ENCODE peak calls at places on chromosomes 13 and 19, in ten cellular contexts. X is GDM1, W is renal cortical epithelial cell, A is T-helper 1 cell, Q is IMR-90, F is SJSA1, M is AG20443, R is NCI-H1105, N is astrocyte of the spinal cord, G is AG09309. I is an unnamed sample.

GRCh38 chr19:17209126-17210036 is 5.8 kb upstream of the USE1 start:
- DNase-seq in X (peak; percentile 59), W (no peak), A (peak; percentile 30), Q (peak; percentile 20), F (peak; percentile 40), M (peak; percentile 63), R (no peak), N (peak; percentile 32), G (no peak), I (peak; percentile 5)

GRCh38 chr13:33971305-33971819 is 153.4 kb downstream of the RFC3 start:
- DNase-seq in X (no peak), W (no peak), A (no peak), Q (no peak), F (no peak), M (no peak), R (no peak), N (no peak), G (no peak), I (no peak)

GRCh38 chr13:33275916-33276315 is 9.6 kb downstream of the STARD13 start:
- DNase-seq in X (no peak), W (no peak), A (no peak), Q (peak; percentile 76), F (no peak), M (peak; percentile 42), R (no peak), N (no peak), G (no peak), I (no peak)

GRCh38 chr13:71801781-71802180 is 65.2 kb downstream of the DACH1 start:
- DNase-seq in X (no peak), W (no peak), A (no peak), Q (no peak), F (no peak), M (no peak), R (peak; percentile 65), N (no peak), G (no peak), I (peak; percentile 60)

GRCh38 chr13:39370554-39370953 is 232.4 kb downstream of the LHFPL6 start:
- DNase-seq in X (no peak), W (no peak), A (no peak), Q (peak; percentile 40), F (no peak), M (peak; percentile 82), R (no peak), N (no peak), G (peak; percentile 56), I (no peak)

GRCh38 chr13:73293902-73294523 is 235.2 kb downstream of the KLF5 start:
- DNase-seq in X (no peak), W (no peak), A (no peak), Q (no peak), F (no peak), M (no peak), R (no peak), N (no peak), G (no peak), I (no peak)

GRCh38 chr13:113533441-113533840 is 42.9 kb upstream of the DCUN1D2 start:
- DNase-seq in X (no peak), W (no peak), A (no peak), Q (peak; percentile 65), F (peak; percentile 70), M (no peak), R (no peak), N (no peak), G (no peak), I (no peak)

GRCh38 chr13:108084840-108085239 is 130.5 kb downstream of the LIG4 start:
- DNase-seq in X (no peak), W (no peak), A (no peak), Q (no peak), F (no peak), M (no peak), R (no peak), N (no peak), G (no peak), I (no peak)

GRCh38 chr19:48484931-48485612 is 15.9 kb downstream of the CYTH2 start:
- DNase-seq in X (no peak), W (no peak), A (no peak), Q (no peak), F (no peak), M (no peak), R (no peak), N (no peak), G (no peak), I (no peak)

GRCh38 chr13:27605099-27605498 is 15.2 kb downstream of the LNX2 start:
- DNase-seq in X (no peak), W (no peak), A (no peak), Q (no peak), F (no peak), M (no peak), R (no peak), N (no peak), G (no peak), I (no peak)

GRCh38 chr19:45638930-45639729 is at the start of gene EML2:
- DNase-seq in X (peak; percentile 30), W (no peak), A (peak; percentile 30), Q (no peak), F (peak; percentile 51), M (peak; percentile 80), R (no peak), N (peak; percentile 28), G (no peak), I (peak; percentile 52)

GRCh38 chr19:37594982-37595382 is 306 bp downstream of the ZNF540 start:
- DNase-seq in X (peak; percentile 24), W (no peak), A (peak; percentile 33), Q (peak; percentile 58), F (peak; percentile 21), M (peak; percentile 69), R (peak; percentile 44), N (no peak), G (peak; percentile 11), I (no peak)